ENCODE peak calls at places on chromosomes 13 and 19, in nine cellular contexts. K, U, N, I, A, Q, Z, P and V are unnamed samples.

GRCh38 chr19:47210689-47211316 is 20.2 kb downstream of the BBC3 start:
- DNase-seq in K (peak; percentile 92), U (peak; percentile 87), N (no peak), I (peak; percentile 90), A (peak; percentile 96), Q (peak; percentile 86), Z (peak; percentile 74), P (peak; percentile 71), V (peak; percentile 81)

GRCh38 chr13:71864981-71865857 is 1.8 kb downstream of the DACH1 start:
- DNase-seq in K (peak; percentile 22), U (no peak), N (no peak), I (peak; percentile 14), A (peak; percentile 88), Q (peak; percentile 21), Z (no peak), P (no peak), V (no peak)

GRCh38 chr19:2166741-2167738 is 3.3 kb downstream of the DOT1L start:
- DNase-seq in K (peak; percentile 84), U (peak; percentile 95), N (no peak), I (peak; percentile 82), A (no peak), Q (peak; percentile 82), Z (no peak), P (peak; percentile 79), V (peak; percentile 97)

GRCh38 chr19:2983351-2984195 is 6.2 kb downstream of the TLE6 start:
- DNase-seq in K (peak; percentile 54), U (no peak), N (no peak), I (peak; percentile 81), A (peak; percentile 88), Q (peak; percentile 30), Z (no peak), P (no peak), V (peak; percentile 87)

GRCh38 chr13:96811049-96811448 is 183.2 kb downstream of the OXGR1 start:
- DNase-seq in K (no peak), U (peak; percentile 75), N (no peak), I (no peak), A (no peak), Q (no peak), Z (no peak), P (no peak), V (no peak)

GRCh38 chr19:49361438-49362047 is 673 bp downstream of the TEAD2 start:
- DNase-seq in K (peak; percentile 71), U (peak; percentile 80), N (no peak), I (peak; percentile 91), A (no peak), Q (peak; percentile 81), Z (peak; percentile 90), P (peak; percentile 70), V (peak; percentile 58)

GRCh38 chr13:52001120-52001731 is 10.0 kb downstream of the ATP7B start:
- DNase-seq in K (no peak), U (no peak), N (no peak), I (no peak), A (peak; percentile 70), Q (no peak), Z (peak; percentile 44), P (peak; percentile 59), V (no peak)

GRCh38 chr19:33205110-33205509 is 11.0 kb downstream of the LRP3 start:
- DNase-seq in K (no peak), U (no peak), N (no peak), I (no peak), A (no peak), Q (no peak), Z (no peak), P (no peak), V (no peak)

GRCh38 chr19:33796164-33797100 is at the start of gene KCTD15:
- DNase-seq in K (peak; percentile 43), U (peak; percentile 51), N (no peak), I (peak; percentile 33), A (peak; percentile 64), Q (peak; percentile 45), Z (peak; percentile 75), P (no peak), V (peak; percentile 59)

GRCh38 chr13:30466841-30467252 is 1.1 kb upstream of the HMGB1 start:
- DNase-seq in K (no peak), U (no peak), N (no peak), I (no peak), A (peak; percentile 87), Q (no peak), Z (peak; percentile 17), P (no peak), V (no peak)

GRCh38 chr13:68715651-68716050 is 1392.0 kb upstream of the ATXN8OS start:
- DNase-seq in K (no peak), U (no peak), N (no peak), I (no peak), A (no peak), Q (no peak), Z (no peak), P (no peak), V (no peak)

GRCh38 chr19:2188708-2189385 is 25.1 kb downstream of the DOT1L start:
- DNase-seq in K (no peak), U (no peak), N (no peak), I (no peak), A (no peak), Q (no peak), Z (no peak), P (no peak), V (no peak)

GRCh38 chr19:49468746-49469447 is 5.1 kb upstream of the FLT3LG start:
- DNase-seq in K (peak; percentile 90), U (peak; percentile 56), N (peak; percentile 82), I (peak; percentile 84), A (peak; percentile 93), Q (peak; percentile 77), Z (peak; percentile 77), P (no peak), V (peak; percentile 18)

GRCh38 chr13:35995136-35995535 is 136.0 kb downstream of the DCLK1 start:
- DNase-seq in K (no peak), U (no peak), N (no peak), I (no peak), A (no peak), Q (no peak), Z (no peak), P (no peak), V (no peak)

GRCh38 chr19:3463959-3464796 is 16.1 kb downstream of the SMIM24 start:
- DNase-seq in K (no peak), U (no peak), N (no peak), I (no peak), A (no peak), Q (no peak), Z (no peak), P (no peak), V (no peak)

GRCh38 chr19:808176-808741 is 11.0 kb downstream of the PTBP1 start:
- DNase-seq in K (no peak), U (no peak), N (no peak), I (no peak), A (no peak), Q (no peak), Z (no peak), P (no peak), V (no peak)

GRCh38 chr19:18479964-18480723 is 41.7 kb downstream of the ELL start:
- DNase-seq in K (peak; percentile 86), U (peak; percentile 49), N (no peak), I (peak; percentile 78), A (no peak), Q (peak; percentile 68), Z (no peak), P (no peak), V (peak; percentile 38)

GRCh38 chr19:11264452-11265176 is 2.3 kb upstream of the DOCK6 start:
- DNase-seq in K (no peak), U (peak; percentile 84), N (no peak), I (peak; percentile 55), A (no peak), Q (peak; percentile 88), Z (no peak), P (peak; percentile 31), V (peak; percentile 97)

GRCh38 chr13:102930566-102930965 is 84.7 kb downstream of the ERCC5 start:
- DNase-seq in K (no peak), U (no peak), N (no peak), I (no peak), A (no peak), Q (no peak), Z (no peak), P (no peak), V (no peak)
- H3K4me3 ChIP-seq in K (no peak overlapping the region), U (no peak overlapping the region), N (no peak overlapping the region), I (no peak overlapping the region), A (no peak overlapping the region), Q (no peak overlapping the region), Z (no peak overlapping the region), P (no peak overlapping the region), V (no peak overlapping the region)

GRCh38 chr13:111901301-111901905 is 165.5 kb upstream of the SOX1 start:
- DNase-seq in K (no peak), U (no peak), N (no peak), I (no peak), A (no peak), Q (no peak), Z (no peak), P (no peak), V (no peak)

GRCh38 chr13:111904166-111904565 is 162.8 kb upstream of the SOX1 start:
- DNase-seq in K (no peak), U (no peak), N (no peak), I (no peak), A (no peak), Q (no peak), Z (no peak), P (no peak), V (no peak)

GRCh38 chr13:111904701-111905608 is 162.0 kb upstream of the SOX1 start:
- DNase-seq in K (peak; percentile 41), U (no peak), N (no peak), I (no peak), A (no peak), Q (no peak), Z (peak; percentile 57), P (no peak), V (no peak)

GRCh38 chr13:111902726-111903125 is 164.2 kb upstream of the SOX1 start:
- DNase-seq in K (no peak), U (no peak), N (no peak), I (no peak), A (no peak), Q (no peak), Z (no peak), P (no peak), V (no peak)

DNA sequence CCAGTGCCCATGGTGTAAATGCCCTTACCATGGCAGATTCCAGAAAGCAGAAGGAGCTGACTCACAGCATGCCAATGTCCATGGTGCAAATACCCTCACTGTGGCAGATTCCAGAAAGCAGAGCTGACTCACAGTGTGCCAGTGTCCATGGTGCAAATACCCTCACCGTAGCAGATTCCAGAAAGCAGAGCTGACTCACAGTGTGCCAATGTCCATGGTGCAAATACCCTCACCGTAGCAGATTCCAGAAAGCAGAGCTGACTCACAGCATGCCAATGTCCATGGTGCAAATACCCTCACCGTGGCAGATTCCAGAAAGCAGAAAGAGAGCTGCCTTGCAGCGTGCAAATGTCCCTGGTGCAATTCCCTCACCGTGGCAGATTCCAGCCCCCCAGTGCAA is 163.8 kb upstream of the SOX1 start:
- DNase-seq in K (no peak), U (no peak), N (no peak), I (no peak), A (no peak), Q (no peak), Z (no peak), P (no peak), V (no peak)
- TF ChIP-seq POLR2A in K (no peak), U (no peak), N (no peak), I (no peak), A (no peak), Q (no peak), Z (no peak), P (no peak), V (no peak)

GRCh38 chr19:28394705-28395104 is 818.2 kb downstream of the UQCRFS1 start:
- DNase-seq in K (no peak), U (no peak), N (no peak), I (no peak), A (no peak), Q (no peak), Z (no peak), P (no peak), V (no peak)
- H3K4me3 ChIP-seq in K (no peak overlapping the region), U (no peak overlapping the region), N (no peak overlapping the region), I (no peak overlapping the region), A (no peak overlapping the region), Q (no peak overlapping the region), Z (no peak overlapping the region), P (no peak overlapping the region), V (no peak overlapping the region)

GRCh38 chr19:15464394-15465385 is at the start of gene RASAL3:
- DNase-seq in K (no peak), U (no peak), N (no peak), I (no peak), A (peak; percentile 80), Q (peak; percentile 60), Z (no peak), P (no peak), V (no peak)
- TF ChIP-seq POLR2A in K (no peak), U (no peak), N (no peak), I (no peak), A (peak; percentile 5), Q (no peak), Z (no peak), P (no peak), V (no peak)